ENCODE peak calls at places on chromosomes 5 and 9, in ten cellular contexts. D is breast epithelium, T is heart left ventricle, K is body of pancreas, H is K562, B is Peyer's patch, N is tibial nerve, V is H54, F is esophagus squamous epithelium, I is prostate gland. L is an unnamed sample.

GRCh38 chr9:26296910-26297309 is 595.7 kb downstream of the CAAP1 start:
- DNase-seq in D (no peak), T (no peak), K (no peak), H (no peak), B (no peak), N (no peak), V (no peak), F (no peak), I (no peak), L (no peak)

GRCh38 chr5:61353293-61353692 is 21.2 kb downstream of the ZSWIM6 start:
- DNase-seq in D (no peak), T (no peak), K (no peak), H (no peak), B (no peak), N (no peak), V (no peak), F (no peak), I (no peak), L (no peak)

GRCh38 chr5:135831439-135832262 is 2.8 kb upstream of the SLC25A48 start:
- DNase-seq in D (no peak), T (no peak), K (no peak), H (no peak), B (peak), N (no peak), V (no peak), F (no peak), I (no peak), L (no peak)

GRCh38 chr9:133809335-133809734 is 71.2 kb upstream of the SARDH start:
- DNase-seq in D (no peak), T (no peak), K (no peak), H (no peak), B (no peak), N (no peak), V (no peak), F (no peak), I (no peak), L (no peak)

GRCh38 chr9:13646500-13646899 is 367.0 kb upstream of the MPDZ start:
- DNase-seq in D (no peak), T (no peak), K (no peak), H (no peak), B (no peak), N (no peak), V (no peak), F (no peak), I (no peak), L (no peak)

GRCh38 chr5:41435276-41435675 is 75.1 kb downstream of the PLCXD3 start:
- DNase-seq in D (no peak), T (no peak), K (peak), H (no peak), B (no peak), N (no peak), V (no peak), F (no peak), I (no peak), L (no peak)

GRCh38 chr9:137162505-137163100 is 7.2 kb downstream of the LRRC26 start:
- DNase-seq in D (peak), T (no peak), K (peak), H (peak), B (peak), N (no peak), V (no peak), F (no peak), I (peak), L (no peak)

GRCh38 chr5:125245216-125245615 is 498.8 kb upstream of the ZNF608 start:
- DNase-seq in D (no peak), T (no peak), K (no peak), H (no peak), B (no peak), N (no peak), V (no peak), F (no peak), I (no peak), L (no peak)

GRCh38 chr5:110790673-110791072 is 51.9 kb downstream of the SLC25A46 start:
- DNase-seq in D (no peak), T (no peak), K (no peak), H (no peak), B (no peak), N (no peak), V (no peak), F (no peak), I (no peak), L (no peak)

GRCh38 chr9:12776775-12777055 is 1.9 kb downstream of the LURAP1L start:
- DNase-seq in D (no peak), T (no peak), K (no peak), H (no peak), B (no peak), N (no peak), V (no peak), F (no peak), I (no peak), L (no peak)

GRCh38 chr9:115341401-115341800 is 223.4 kb upstream of the TNC start:
- DNase-seq in D (no peak), T (peak), K (no peak), H (no peak), B (no peak), N (no peak), V (no peak), F (no peak), I (no peak), L (peak)

GRCh38 chr5:13081116-13081515 is 863.4 kb downstream of the DNAH5 start:
- DNase-seq in D (no peak), T (no peak), K (no peak), H (no peak), B (no peak), N (no peak), V (no peak), F (no peak), I (no peak), L (no peak)

GRCh38 chr5:61912559-61912958 is 393.4 kb upstream of the KIF2A start:
- DNase-seq in D (no peak), T (no peak), K (no peak), H (no peak), B (no peak), N (no peak), V (no peak), F (no peak), I (no peak), L (no peak)

GRCh38 chr9:109010676-109011655 is 2.3 kb downstream of the CTNNAL1 start:
- DNase-seq in D (no peak), T (no peak), K (no peak), H (peak), B (no peak), N (no peak), V (no peak), F (no peak), I (no peak), L (no peak)

GRCh38 chr5:54081415-54081814 is 229.0 kb downstream of the ARL15 start:
- DNase-seq in D (no peak), T (no peak), K (no peak), H (no peak), B (no peak), N (no peak), V (no peak), F (no peak), I (no peak), L (no peak)

GRCh38 chr9:38090170-38090569 is 21.1 kb upstream of the SHB start:
- DNase-seq in D (no peak), T (no peak), K (no peak), H (no peak), B (no peak), N (no peak), V (no peak), F (no peak), I (no peak), L (no peak)

GRCh38 chr9:15087031-15087417 is 176.8 kb upstream of the FREM1 start:
- DNase-seq in D (no peak), T (no peak), K (no peak), H (no peak), B (no peak), N (no peak), V (no peak), F (no peak), I (no peak), L (no peak)

GRCh38 chr9:69463497-69464068 is 138.6 kb downstream of the ENTREP1 start:
- DNase-seq in D (no peak), T (no peak), K (no peak), H (no peak), B (no peak), N (no peak), V (no peak), F (no peak), I (no peak), L (no peak)

GRCh38 chr9:127263244-127263643 is 1.3 kb upstream of the GARNL3 start:
- DNase-seq in D (no peak), T (no peak), K (no peak), H (no peak), B (no peak), N (no peak), V (no peak), F (no peak), I (no peak), L (no peak)

GRCh38 chr9:88529496-88529895 is 5.5 kb upstream of the NXNL2 start:
- DNase-seq in D (no peak), T (no peak), K (no peak), H (no peak), B (no peak), N (no peak), V (no peak), F (no peak), I (no peak), L (no peak)

GRCh38 chr5:111530298-111530740 is 18.0 kb upstream of the STARD4 start:
- DNase-seq in D (peak), T (peak), K (peak), H (peak), B (peak), N (no peak), V (peak), F (peak), I (no peak), L (peak)

GRCh38 chr5:98109561-98110006 is 663.9 kb upstream of the RGMB start:
- DNase-seq in D (no peak), T (no peak), K (no peak), H (no peak), B (no peak), N (no peak), V (no peak), F (no peak), I (no peak), L (no peak)

GRCh38 chr9:121059998-121060636 is 10.0 kb upstream of the C5 start:
- DNase-seq in D (no peak), T (no peak), K (peak), H (peak), B (no peak), N (no peak), V (peak), F (no peak), I (peak), L (no peak)

GRCh38 chr5:76855961-76856360 is 6.1 kb downstream of the S100Z start:
- DNase-seq in D (no peak), T (no peak), K (no peak), H (peak), B (no peak), N (no peak), V (no peak), F (peak), I (no peak), L (no peak)

GRCh38 chr5:18553269-18553668 is 919.0 kb downstream of the TAF11L14 start:
- DNase-seq in D (no peak), T (no peak), K (no peak), H (no peak), B (no peak), N (no peak), V (peak), F (no peak), I (no peak), L (no peak)

GRCh38 chr9:71285191-71285656 is 163.8 kb upstream of the TRPM3 start:
- DNase-seq in D (no peak), T (no peak), K (peak), H (peak), B (no peak), N (no peak), V (peak), F (no peak), I (peak), L (no peak)

GRCh38 chr5:120882042-120882775 is 418.1 kb downstream of the PRR16 start:
- DNase-seq in D (no peak), T (peak), K (no peak), H (no peak), B (no peak), N (no peak), V (no peak), F (no peak), I (no peak), L (no peak)

GRCh38 chr9:137095664-137096517 is 9.1 kb downstream of the MAN1B1 start:
- DNase-seq in D (no peak), T (no peak), K (no peak), H (no peak), B (peak), N (no peak), V (no peak), F (no peak), I (no peak), L (no peak)

GRCh38 chr5:135709998-135710670 is 124.3 kb upstream of the SLC25A48 start:
- DNase-seq in D (no peak), T (no peak), K (no peak), H (no peak), B (no peak), N (no peak), V (no peak), F (no peak), I (no peak), L (no peak)

GRCh38 chr5:87169300-87169991 is 98.2 kb upstream of the RASA1 start:
- DNase-seq in D (no peak), T (no peak), K (no peak), H (no peak), B (no peak), N (no peak), V (no peak), F (no peak), I (no peak), L (no peak)

GRCh38 chr9:16028516-16028915 is 475.7 kb downstream of the CCDC171 start:
- DNase-seq in D (no peak), T (no peak), K (no peak), H (no peak), B (no peak), N (no peak), V (no peak), F (no peak), I (no peak), L (no peak)

DNA sequence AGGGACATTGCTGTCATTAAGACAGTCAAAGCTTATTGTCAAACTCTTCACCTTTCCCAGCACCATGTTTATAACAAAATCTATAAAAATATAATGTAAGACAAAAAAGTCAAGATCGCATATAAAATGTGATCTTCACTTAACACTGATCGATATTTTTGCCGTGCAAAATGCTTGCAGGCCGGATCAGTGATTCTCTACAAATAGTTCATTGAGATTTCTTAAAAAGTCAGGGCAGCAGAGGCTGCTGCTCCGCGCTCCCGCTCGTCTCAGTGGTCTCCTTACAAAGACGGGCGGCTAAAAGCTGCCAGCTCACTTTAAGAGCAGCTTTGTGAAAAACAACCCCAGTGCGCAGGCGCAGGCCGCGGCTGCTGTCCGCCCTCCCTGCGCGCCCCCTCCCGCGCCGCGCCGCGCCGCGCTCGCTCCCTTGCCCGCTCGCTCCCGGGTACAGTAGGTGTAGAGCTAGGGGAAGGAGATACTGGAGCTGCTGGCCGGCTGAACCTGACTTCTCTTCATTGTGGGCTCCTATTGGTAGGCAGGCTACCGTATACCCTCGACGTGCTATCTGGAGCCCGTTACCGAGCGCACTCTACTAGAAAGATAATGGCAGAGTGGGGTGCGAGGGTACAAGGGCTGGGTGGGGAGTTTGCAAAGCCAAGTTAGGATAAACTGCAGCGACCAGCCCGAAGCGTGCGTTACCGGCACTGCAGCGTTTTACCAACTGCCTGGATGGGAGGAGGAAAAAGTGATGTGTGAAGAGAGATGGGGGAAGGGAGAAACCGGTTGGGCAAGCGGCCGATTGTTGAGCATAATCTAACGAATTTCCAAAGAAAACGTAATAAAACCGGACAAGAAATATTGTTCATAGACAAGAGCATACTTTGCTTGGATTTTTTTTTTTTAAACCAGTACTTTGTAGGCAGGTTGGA is at the start of gene ARRDC3:
- DNase-seq in D (peak), T (peak), K (peak), H (peak), B (peak), N (peak), V (peak), F (peak), I (peak), L (peak)
- TF ChIP-seq POLR2A in D (peak), T (peak), K (peak), H (peak), B (peak), N (peak), V (peak), F (peak), I (peak), L (peak)

GRCh38 chr9:96417051-96417586 is 1.1 kb downstream of the ZNF367 start:
- DNase-seq in D (peak), T (peak), K (peak), H (peak), B (peak), N (peak), V (peak), F (peak), I (peak), L (peak)
- TF ChIP-seq POLR2A in D (no peak), T (no peak), K (peak), H (peak), B (peak), N (peak), V (peak), F (peak), I (peak), L (peak)

DNA sequence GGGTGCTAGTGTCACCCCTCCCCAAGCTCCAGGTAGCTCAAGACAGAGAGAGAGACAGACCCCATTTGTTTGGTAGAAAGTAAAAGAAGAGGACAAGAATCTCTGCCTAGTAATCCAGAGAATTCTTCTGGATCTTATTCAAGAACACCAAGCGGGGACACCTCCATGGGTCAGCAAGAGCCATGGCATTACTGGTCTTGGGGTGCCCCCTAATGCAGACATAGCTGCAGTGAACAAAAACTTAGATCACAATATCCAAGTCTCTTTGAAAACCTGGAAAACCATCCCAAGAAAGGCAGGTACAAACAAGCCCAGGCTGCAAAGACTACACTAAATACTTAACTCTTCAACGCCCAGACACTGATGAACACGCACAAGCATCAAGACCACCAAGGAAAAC is 29.9 kb upstream of the PDE4D start:
- DNase-seq in D (no peak), T (no peak), K (no peak), H (no peak), B (no peak), N (no peak), V (no peak), F (no peak), I (no peak), L (no peak)
- TF ChIP-seq POLR2A in D (no peak), T (no peak), K (no peak), H (no peak), B (no peak), N (no peak), V (no peak), F (no peak), I (no peak), L (no peak)

DNA sequence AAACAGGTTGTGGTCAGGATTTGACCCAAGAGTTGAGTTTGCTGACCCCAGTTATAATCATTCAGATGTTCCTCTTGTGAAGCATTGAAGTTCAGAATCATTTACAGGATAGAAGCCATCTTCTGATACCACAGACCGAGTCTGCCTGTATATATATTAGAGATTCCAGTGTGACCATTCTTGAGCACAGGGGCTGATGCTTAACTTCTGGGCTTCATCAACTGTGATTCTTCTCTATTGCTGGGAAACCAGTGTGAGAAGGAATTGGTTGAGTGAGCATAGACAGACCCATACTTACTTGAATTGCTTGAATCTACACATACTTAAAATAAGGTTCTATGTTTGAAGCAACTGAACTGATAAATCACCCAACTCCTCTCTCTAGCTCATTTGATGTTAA is 27.9 kb upstream of the PCAT7 start:
- DNase-seq in D (no peak), T (no peak), K (no peak), H (no peak), B (no peak), N (no peak), V (no peak), F (no peak), I (no peak), L (no peak)
- TF ChIP-seq POLR2A in D (no peak), T (no peak), K (no peak), H (no peak), B (no peak), N (no peak), V (no peak), F (no peak), I (no peak), L (no peak)

DNA sequence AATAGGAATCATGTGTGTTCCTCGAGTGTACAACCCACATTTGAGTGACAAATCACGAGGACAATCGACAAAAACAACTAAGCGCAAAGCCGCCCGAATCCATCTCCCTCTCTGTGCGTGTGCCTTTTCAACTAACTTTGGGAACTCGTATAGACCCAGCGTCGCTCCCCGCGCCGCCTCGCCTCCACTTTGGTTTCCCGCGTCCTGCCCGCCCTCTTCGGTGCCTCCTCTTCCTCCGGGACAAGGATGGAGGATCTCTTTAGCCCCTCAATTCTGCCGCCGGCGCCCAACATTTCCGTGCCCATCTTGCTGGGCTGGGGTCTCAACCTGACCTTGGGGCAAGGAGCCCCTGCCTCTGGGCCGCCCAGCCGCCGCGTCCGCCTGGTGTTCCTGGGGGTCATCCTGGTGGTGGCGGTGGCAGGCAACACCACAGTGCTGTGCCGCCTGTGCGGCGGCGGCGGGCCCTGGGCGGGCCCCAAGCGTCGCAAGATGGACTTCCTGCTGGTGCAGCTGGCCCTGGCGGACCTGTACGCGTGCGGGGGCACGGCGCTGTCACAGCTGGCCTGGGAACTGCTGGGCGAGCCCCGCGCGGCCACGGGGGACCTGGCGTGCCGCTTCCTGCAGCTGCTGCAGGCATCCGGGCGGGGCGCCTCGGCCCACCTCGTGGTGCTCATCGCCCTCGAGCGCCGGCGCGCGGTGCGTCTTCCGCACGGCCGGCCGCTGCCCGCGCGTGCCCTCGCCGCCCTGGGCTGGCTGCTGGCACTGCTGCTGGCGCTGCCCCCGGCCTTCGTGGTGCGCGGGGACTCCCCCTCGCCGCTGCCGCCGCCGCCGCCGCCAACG is at the start of gene GPR150:
- DNase-seq in D (no peak), T (peak), K (peak), H (no peak), B (peak), N (no peak), V (no peak), F (peak), I (no peak), L (no peak)
- TF ChIP-seq POLR2A in D (no peak), T (no peak), K (peak), H (no peak), B (no peak), N (peak), V (no peak), F (no peak), I (no peak), L (no peak)